ENCODE peak calls at places on chromosome 13, in four cellular contexts. B is body of pancreas, W is GM06990, T is AG04450. R is an unnamed sample.

GRCh38 chr13:77429320-77430142 is 102.6 kb upstream of the MYCBP2 start:
- DNase-seq in T (no peak), B (no peak), W (peak; percentile 80), R (no peak)

GRCh38 chr13:41864658-41865057 is 96.3 kb downstream of the VWA8 start:
- DNase-seq in W (no peak), B (no peak), T (no peak), R (no peak)

GRCh38 chr13:97116754-97117153 is 105.4 kb upstream of the MBNL2 start:
- DNase-seq in B (no peak), W (no peak), T (no peak), R (no peak)

GRCh38 chr13:104937881-104938280 is 1597.6 kb downstream of the EFNB2 start:
- DNase-seq in W (no peak), B (no peak), T (no peak), R (no peak)

GRCh38 chr13:111165189-111165588 is 50.1 kb downstream of the ARHGEF7 start:
- DNase-seq in W (no peak), T (no peak), B (no peak), R (no peak)

GRCh38 chr13:55001881-55002280 is 1973.3 kb downstream of the OLFM4 start:
- DNase-seq in T (no peak), B (no peak), W (no peak), R (no peak)

GRCh38 chr13:98484289-98485219 is 92.4 kb downstream of the STK24 start:
- DNase-seq in W (peak; percentile 47), T (no peak), B (peak; percentile 93), R (no peak)

GRCh38 chr13:27211771-27212364 is 39.5 kb upstream of the RPL21 start:
- DNase-seq in T (peak; percentile 24), W (no peak), B (no peak), R (no peak)

GRCh38 chr13:68125087-68125480 is 894.9 kb upstream of the PCDH9 start:
- DNase-seq in W (no peak), B (no peak), T (no peak), R (no peak)

GRCh38 chr13:107185889-107186288 is 618.0 kb upstream of the ARGLU1 start:
- DNase-seq in B (no peak), W (no peak), T (no peak), R (no peak)

GRCh38 chr13:103039183-103039582 is 27.0 kb downstream of the SLC10A2 start:
- DNase-seq in T (no peak), W (no peak), B (no peak), R (no peak)

GRCh38 chr13:90201198-90201597 is 1146.3 kb upstream of the MIR17HG start:
- DNase-seq in W (no peak), B (no peak), T (no peak), R (no peak)

GRCh38 chr13:75877092-75877491 is 241.0 kb downstream of the LMO7 start:
- DNase-seq in B (no peak), T (no peak), W (no peak), R (no peak)

GRCh38 chr13:90738881-90739280 is 608.6 kb upstream of the MIR17HG start:
- DNase-seq in T (no peak), B (no peak), W (no peak), R (no peak)

GRCh38 chr13:27712421-27712820 is 79.9 kb upstream of the GSX1 start:
- DNase-seq in B (peak; percentile 70), W (no peak), T (no peak), R (no peak)

GRCh38 chr13:30165791-30166190 is 141.6 kb downstream of the KATNAL1 start:
- DNase-seq in T (no peak), B (no peak), W (no peak), R (no peak)

GRCh38 chr13:37526710-37527446 is 71.7 kb downstream of the POSTN start:
- DNase-seq in W (no peak), B (no peak), T (no peak), R (no peak)

GRCh38 chr13:94987869-94988268 is 275.5 kb upstream of the SOX21 start:
- DNase-seq in B (no peak), T (no peak), W (no peak), R (no peak)

GRCh38 chr13:91142572-91142971 is 204.9 kb upstream of the MIR17HG start:
- DNase-seq in W (no peak), T (no peak), B (peak; percentile 42), R (no peak)

GRCh38 chr13:46495647-46496046 is 57.3 kb upstream of the LRCH1 start:
- DNase-seq in B (no peak), T (no peak), W (no peak), R (peak; percentile 40)

GRCh38 chr13:87677334-87678234 is 6.4 kb downstream of the SLITRK5 start:
- DNase-seq in B (peak; percentile 51), W (no peak), T (no peak), R (no peak)

GRCh38 chr13:24682353-24682752 is 2.1 kb downstream of the ATP12A start:
- DNase-seq in B (no peak), T (no peak), W (no peak), R (no peak)

GRCh38 chr13:94192576-94192975 is 286.9 kb downstream of the DCT start:
- DNase-seq in T (no peak), B (peak; percentile 28), W (no peak), R (peak; percentile 3)

GRCh38 chr13:81487151-81487550 is 1146.2 kb upstream of the SPRY2 start:
- DNase-seq in W (no peak), T (no peak), B (peak; percentile 35), R (no peak)

GRCh38 chr13:62629618-62630017 is 1214.0 kb upstream of the PCDH20 start:
- DNase-seq in T (no peak), W (no peak), B (peak; percentile 76), R (no peak)

GRCh38 chr13:33870046-33870668 is 52.2 kb downstream of the RFC3 start:
- DNase-seq in B (peak; percentile 71), W (no peak), T (no peak), R (no peak)

GRCh38 chr13:92827503-92827902 is 399.1 kb upstream of the GPC6 start:
- DNase-seq in B (no peak), W (no peak), T (no peak), R (no peak)

GRCh38 chr13:114090476-114090875 is 41.9 kb downstream of the RASA3 start:
- DNase-seq in B (no peak), W (no peak), T (no peak), R (no peak)

GRCh38 chr13:108342369-108343289 is 73.1 kb downstream of the TNFSF13B start:
- DNase-seq in W (no peak), T (peak; percentile 6), B (no peak), R (no peak)

GRCh38 chr13:32153056-32153455 is 121.5 kb downstream of the FRY start:
- DNase-seq in B (no peak), T (peak; percentile 36), W (no peak), R (peak; percentile 57)

GRCh38 chr13:37097008-37097579 is 8.4 kb downstream of the CSNK1A1L start:
- DNase-seq in T (no peak), W (no peak), B (no peak), R (no peak)

GRCh38 chr13:92513672-92514071 is 712.9 kb upstream of the GPC6 start:
- DNase-seq in T (no peak), W (no peak), B (no peak), R (no peak)

GRCh38 chr13:52411629-52412028 is 5.7 kb upstream of the THSD1 start:
- DNase-seq in B (no peak), W (no peak), T (peak; percentile 21), R (no peak)

GRCh38 chr13:60009300-60010248 is 154.2 kb downstream of the DIAPH3 start:
- DNase-seq in W (no peak), B (peak; percentile 41), T (no peak), R (no peak)

GRCh38 chr13:96238241-96238640 is 148.3 kb downstream of the HS6ST3 start:
- DNase-seq in T (no peak), W (no peak), B (no peak), R (no peak)

GRCh38 chr13:27375686-27376326 is 48.6 kb upstream of the GTF3A start:
- DNase-seq in T (peak; percentile 26), W (no peak), B (peak; percentile 87), R (peak; percentile 50)

GRCh38 chr13:49629947-49630346 is 1.6 kb downstream of the ARL11 start:
- DNase-seq in B (no peak), T (no peak), W (no peak), R (no peak)

GRCh38 chr13:104011505-104012270 is 945.5 kb upstream of the SLC10A2 start:
- DNase-seq in W (no peak), T (no peak), B (peak; percentile 62), R (no peak)

GRCh38 chr13:39510296-39510695 is 92.7 kb downstream of the LHFPL6 start:
- DNase-seq in W (peak; percentile 1), T (no peak), B (no peak), R (no peak)
- H3K4me3 ChIP-seq in W (no peak overlapping the region), T (no peak overlapping the region), B (no peak overlapping the region), R (no peak overlapping the region)

GRCh38 chr13:113043931-113044330 is 61.7 kb upstream of the F7 start:
- DNase-seq in T (no peak), B (no peak), W (no peak), R (no peak)
- H3K4me3 ChIP-seq in T (no peak overlapping the region), B (no peak overlapping the region), W (no peak overlapping the region), R (no peak overlapping the region)

GRCh38 chr13:101452519-101453485 is at the start of gene ITGBL1:
- DNase-seq in T (no peak), B (peak; percentile 7), W (no peak), R (no peak)

GRCh38 chr13:101455863-101456262 is 3.4 kb downstream of the ITGBL1 start:
- DNase-seq in T (peak; percentile 79), B (no peak), W (no peak), R (peak; percentile 74)

GRCh38 chr13:101451641-101452040 is 834 bp upstream of the ITGBL1 start:
- DNase-seq in W (no peak), B (no peak), T (no peak), R (no peak)

GRCh38 chr13:101454767-101455166 is 2.3 kb downstream of the ITGBL1 start:
- DNase-seq in T (no peak), B (no peak), W (no peak), R (no peak)

GRCh38 chr13:101453784-101454201 is 1.3 kb downstream of the ITGBL1 start:
- DNase-seq in B (peak; percentile 64), W (peak; percentile 15), T (no peak), R (no peak)
- H3K4me3 ChIP-seq in B (peak overlapping the region; percentile 36), W (peak overlapping the region; percentile 37), T (peak overlapping the region; percentile 51), R (peak overlapping the region; percentile 54)

DNA sequence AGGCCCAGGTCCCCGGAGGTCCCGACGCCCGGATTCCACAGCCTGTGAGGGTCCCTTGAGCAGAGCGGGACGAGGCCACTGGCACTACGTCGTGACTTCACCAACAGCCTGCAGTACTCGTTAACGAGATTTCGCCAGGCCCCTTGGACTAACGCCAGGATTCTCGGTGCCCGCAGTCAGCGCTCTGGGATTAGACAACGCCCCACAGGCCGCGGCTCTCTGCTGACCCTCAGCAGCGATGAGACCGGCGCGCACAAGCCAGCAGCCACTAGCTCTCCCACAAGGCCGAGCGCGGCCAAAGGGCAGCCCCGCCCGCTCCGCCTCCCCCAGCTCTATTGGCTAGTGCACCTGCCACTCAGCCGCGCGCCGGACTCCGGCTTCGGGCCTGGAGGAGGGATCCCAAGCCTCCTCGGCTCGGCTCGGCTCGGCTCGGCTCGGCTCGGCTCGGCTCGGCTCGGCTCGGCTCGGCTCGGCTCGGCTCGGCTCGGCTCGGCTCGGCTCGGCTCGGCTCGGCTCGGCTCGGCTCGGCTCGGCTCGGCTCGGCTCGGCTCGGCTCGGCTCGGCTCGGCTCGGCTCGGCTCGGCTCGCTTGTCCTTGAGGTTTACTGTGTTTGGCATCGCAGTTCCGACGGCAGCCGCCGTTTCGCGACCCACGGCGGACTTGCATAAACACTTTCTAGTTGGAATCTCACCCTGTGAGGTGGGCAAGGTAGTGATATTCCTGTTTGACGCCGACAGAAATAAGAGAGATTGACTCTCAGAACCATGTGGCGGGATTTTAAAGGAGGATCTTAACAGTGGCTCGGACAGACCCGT is 231.7 kb upstream of the SERP2 start:
- DNase-seq in T (peak; percentile 86), W (peak; percentile 95), B (peak; percentile 98), R (peak; percentile 72)
- H3K4me3 ChIP-seq in T (peak overlapping the region; percentile 72), W (peak overlapping the region; percentile 70), B (peak overlapping the region; percentile 14), R (peak overlapping the region; percentile 53)

GRCh38 chr13:71863249-71863648 is 3.8 kb downstream of the DACH1 start:
- DNase-seq in W (no peak), T (no peak), B (no peak), R (no peak)
- H3K4me3 ChIP-seq in W (no peak overlapping the region), T (no peak overlapping the region), B (no peak overlapping the region), R (no peak overlapping the region)